ENCODE peak calls at places on chromosomes 16 and 17, in six cellular contexts. L, S, N, X, H and T are unnamed samples.
A peak's percentile ranks its signal among the peaks of the same experiment; 100 is the strongest.

GRCh38 chr17:66008680-66009079 is 183.3 kb downstream of the CEP112 start:
- DNase-seq in N (no peak), S (no peak), L (no peak), X (no peak), H (no peak), T (no peak)

GRCh38 chr17:33277436-33278100 is 15.5 kb downstream of the ASIC2 start:
- DNase-seq in N (no peak), S (no peak), H (peak; percentile 6), X (no peak), L (no peak), T (no peak)

GRCh38 chr17:33055171-33055611 is 63.5 kb downstream of the SPACA3 start:
- DNase-seq in L (no peak), S (no peak), X (no peak), H (no peak), N (no peak), T (peak; percentile 28)

GRCh38 chr17:64491034-64491860 is 5.6 kb downstream of the POLG2 start:
- DNase-seq in H (peak; percentile 25), S (no peak), L (peak; percentile 42), N (peak; percentile 66), X (peak; percentile 39), T (no peak)

GRCh38 chr17:54968954-54969400 is 412 bp downstream of the STXBP4 start:
- DNase-seq in N (peak; percentile 42), L (peak; percentile 50), X (no peak), H (peak; percentile 40), S (peak; percentile 29), T (peak; percentile 80)

GRCh38 chr16:53754938-53755910 is 51.3 kb downstream of the FTO start:
- DNase-seq in X (no peak), N (peak; percentile 69), S (no peak), H (peak; percentile 66), L (peak; percentile 60), T (no peak)

GRCh38 chr17:41697122-41697962 is 8.7 kb downstream of the EIF1 start:
- DNase-seq in N (peak; percentile 88), L (peak; percentile 64), X (peak; percentile 43), H (peak; percentile 76), S (peak; percentile 91), T (no peak)

GRCh38 chr17:19288453-19288852 is 51.3 kb downstream of the EPN2 start:
- DNase-seq in H (no peak), N (no peak), L (no peak), S (no peak), X (no peak), T (no peak)

GRCh38 chr16:77663711-77664110 is 58.6 kb upstream of the NUDT7 start:
- DNase-seq in L (no peak), S (no peak), N (no peak), H (no peak), X (no peak), T (no peak)

GRCh38 chr17:66436643-66437042 is 134.2 kb downstream of the PRKCA start:
- DNase-seq in X (no peak), N (no peak), S (no peak), H (no peak), L (no peak), T (no peak)

GRCh38 chr17:602436-602835 is 112.2 kb downstream of the VPS53 start:
- DNase-seq in N (no peak), H (peak; percentile 63), S (no peak), X (no peak), L (peak; percentile 62), T (no peak)

GRCh38 chr17:43701318-43701743 is 39.6 kb upstream of the MEOX1 start:
- DNase-seq in L (peak; percentile 76), X (no peak), H (peak; percentile 78), S (no peak), N (peak; percentile 53), T (no peak)

GRCh38 chr17:49779730-49780220 is 8.7 kb upstream of the KAT7 start:
- DNase-seq in N (peak; percentile 86), H (peak; percentile 99), X (no peak), S (peak; percentile 49), L (peak; percentile 84), T (no peak)

GRCh38 chr17:44220211-44221071 is 966 bp upstream of the UBTF start:
- DNase-seq in H (peak; percentile 55), X (no peak), L (peak; percentile 44), N (peak; percentile 73), S (peak; percentile 33), T (no peak)

GRCh38 chr16:57600048-57600835 is 28.2 kb upstream of the ADGRG1 start:
- DNase-seq in L (peak; percentile 32), H (peak; percentile 21), S (no peak), X (peak; percentile 62), N (peak; percentile 64), T (peak; percentile 69)

GRCh38 chr17:15285466-15285865 is 20.3 kb upstream of the PMP22 start:
- DNase-seq in X (no peak), L (no peak), N (no peak), H (no peak), S (no peak), T (no peak)

GRCh38 chr16:12257926-12258561 is 281.5 kb downstream of the SNX29 start:
- DNase-seq in H (no peak), X (no peak), S (no peak), L (no peak), N (no peak), T (no peak)
- TF ChIP-seq CTCF in H (no peak), X (no peak), S (no peak), L (peak; percentile 6), N (peak; percentile 4), T (no peak)

GRCh38 chr17:39926588-39927100 is 757 bp downstream of the ORMDL3 start:
- DNase-seq in S (no peak), X (peak; percentile 65), L (no peak), H (peak; percentile 29), N (peak; percentile 36), T (peak; percentile 79)

GRCh38 chr17:39924691-39925055 is 2.7 kb downstream of the ORMDL3 start:
- DNase-seq in L (no peak), S (no peak), H (no peak), X (no peak), N (no peak), T (no peak)

GRCh38 chr17:39926135-39926587 is 1.2 kb downstream of the ORMDL3 start:
- DNase-seq in L (no peak), N (no peak), S (no peak), H (no peak), X (no peak), T (no peak)

GRCh38 chr17:39923836-39924690 is 3.3 kb downstream of the ORMDL3 start:
- DNase-seq in S (no peak), L (peak; percentile 49), N (peak; percentile 33), H (peak; percentile 37), X (no peak), T (no peak)

DNA sequence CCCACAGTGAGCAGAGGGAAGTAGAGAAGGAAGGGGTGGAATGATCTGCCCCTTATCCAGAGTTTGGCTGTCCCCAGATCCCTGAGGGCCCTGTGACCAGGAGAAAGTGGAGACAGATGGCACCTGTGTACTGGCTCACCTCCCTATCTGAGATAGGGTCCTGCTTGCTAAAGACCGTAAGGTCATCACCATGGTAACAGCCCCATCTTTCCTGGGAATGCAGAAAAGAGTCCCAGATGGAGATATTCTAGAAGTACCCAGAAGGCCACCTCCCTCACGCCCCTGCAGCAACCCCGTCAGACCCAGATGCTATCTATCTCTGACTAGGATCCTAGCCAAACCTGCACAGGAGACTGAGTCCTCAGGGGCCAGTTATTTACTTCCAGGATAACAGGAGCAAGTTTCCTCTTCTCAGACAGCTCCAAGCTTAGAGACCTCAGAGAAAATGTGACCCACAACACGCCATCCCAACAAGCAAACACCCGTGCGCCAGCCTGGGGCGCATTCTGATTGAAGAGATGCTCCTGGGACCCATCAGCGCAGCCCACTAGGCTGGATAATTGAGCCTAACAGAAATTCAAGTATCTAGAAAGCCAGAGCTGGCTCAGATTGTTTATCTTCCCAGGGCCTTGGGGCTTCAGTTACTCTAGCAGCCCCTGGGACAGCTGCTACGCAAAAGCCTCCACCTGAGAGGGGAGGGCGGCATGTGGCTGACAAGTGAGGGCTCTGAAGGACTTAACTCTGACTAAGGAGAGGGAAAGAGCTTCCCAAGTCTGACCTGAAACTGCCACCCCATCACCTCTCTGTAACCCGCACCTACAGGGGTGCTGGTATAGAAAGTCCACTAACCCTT is 1.9 kb downstream of the ORMDL3 start:
- DNase-seq in H (no peak), L (no peak), X (no peak), S (no peak), N (peak; percentile 6), T (no peak)
- H3K4me3 ChIP-seq in H (peak overlapping the region; percentile 80), L (no peak overlapping the region), X (no peak overlapping the region), S (no peak overlapping the region), N (no peak overlapping the region), T (peak overlapping the region; percentile 95)

DNA sequence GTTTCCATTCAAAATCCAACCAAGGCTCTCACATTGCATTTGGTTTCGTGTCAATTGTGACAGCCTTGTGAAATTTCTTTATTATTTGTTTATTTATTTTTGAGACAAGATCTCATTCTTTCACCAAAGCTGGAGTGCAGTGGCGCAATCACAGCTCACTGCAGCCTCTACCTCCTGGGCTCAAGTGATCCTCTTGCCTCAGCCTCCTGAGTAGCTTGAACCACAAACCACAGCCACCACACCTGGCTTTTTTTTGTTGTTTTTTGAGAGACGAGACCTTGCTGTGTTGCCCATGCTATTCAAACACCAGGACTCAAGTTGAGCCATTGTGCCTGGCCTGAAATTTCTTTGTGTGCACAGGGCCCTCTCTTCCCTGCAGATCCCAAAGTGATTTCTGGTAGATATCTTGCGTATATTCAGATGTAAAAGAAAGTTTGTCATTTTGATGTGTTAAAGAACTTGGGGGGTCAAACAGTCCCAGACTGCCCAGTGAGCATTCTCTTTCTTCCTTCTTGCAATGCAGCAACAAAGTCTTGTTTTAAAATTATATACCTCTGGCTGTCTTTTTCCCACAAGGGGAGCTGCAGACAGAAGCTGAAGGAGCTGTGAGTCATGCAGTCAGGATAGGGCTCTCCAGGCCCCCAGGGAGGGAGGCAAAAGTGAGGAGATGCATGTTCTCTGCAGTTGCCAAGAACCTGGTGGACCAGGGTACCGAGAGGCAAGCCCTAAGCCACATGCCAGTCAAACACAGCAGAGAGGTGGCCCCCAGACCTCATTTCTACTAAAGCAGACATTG is 15.5 kb upstream of the USP22 start:
- DNase-seq in N (peak; percentile 53), S (no peak), X (no peak), H (peak; percentile 34), L (peak; percentile 45), T (no peak)
- TF ChIP-seq CTCF in N (peak; percentile 43), S (no peak), X (no peak), H (peak; percentile 31), L (peak; percentile 27), T (no peak)

DNA sequence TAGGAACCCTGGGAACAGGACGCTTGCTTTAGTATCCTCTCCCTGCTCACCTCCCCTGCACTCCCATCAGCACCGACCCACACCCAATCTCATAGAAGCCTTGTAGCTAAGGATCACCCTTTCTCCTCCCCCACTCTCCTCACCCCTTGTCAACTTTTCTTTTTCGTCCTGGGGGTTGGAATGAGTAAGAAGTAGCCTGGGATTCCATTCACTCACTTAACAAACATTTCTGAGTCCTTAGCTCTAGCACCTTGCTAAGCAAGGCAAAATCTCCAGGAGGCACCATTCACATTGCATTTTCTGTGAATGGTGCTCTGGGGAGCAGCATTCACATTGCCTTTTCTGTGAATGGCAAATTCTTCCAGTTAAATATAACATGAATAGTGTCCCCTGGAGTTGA is 1.1 kb upstream of the PGAP3 start:
- DNase-seq in L (no peak), H (no peak), S (no peak), N (no peak), X (no peak), T (no peak)
- H3K4me3 ChIP-seq in L (peak overlapping the region; percentile 81), H (peak overlapping the region; percentile 85), S (peak overlapping the region; percentile 60), N (no peak overlapping the region), X (no peak overlapping the region), T (peak overlapping the region; percentile 90)